ENCODE peak calls at places on chromosomes 12 and 14, in nine cellular contexts. X is astrocyte, N is NCI-H82, V is NCI-H2081, W is GM23248, T is HuH-7.5, Q is breast epithelium, R is neural progenitor cell, Z is hippocampal formation. J is an unnamed sample.

GRCh38 chr12:6230321-6231110 is 30.3 kb downstream of the CD9 start:
- DNase-seq in Z (peak; percentile 96), T (no peak), W (peak; percentile 64), V (no peak), R (no peak), Q (peak; percentile 71), X (peak; percentile 59), N (peak; percentile 88), J (peak; percentile 62)

GRCh38 chr14:74613211-74613914 is 1.3 kb upstream of the LTBP2 start:
- DNase-seq in R (peak; percentile 50), W (no peak), Q (no peak), T (no peak), N (peak; percentile 33), Z (no peak), V (no peak), X (no peak), J (no peak)

GRCh38 chr12:4133029-4133428 is 140.5 kb upstream of the CCND2 start:
- DNase-seq in R (no peak), X (no peak), T (no peak), W (no peak), N (no peak), V (no peak), Q (no peak), Z (no peak), J (no peak)

GRCh38 chr12:57782243-57782607 is 362 bp upstream of the TSFM start:
- DNase-seq in R (no peak), N (no peak), X (no peak), T (no peak), Z (no peak), V (no peak), W (no peak), Q (no peak), J (no peak)

GRCh38 chr12:46664771-46665287 is 161.0 kb downstream of the SLC38A4 start:
- DNase-seq in T (peak; percentile 12), N (peak; percentile 56), W (peak; percentile 93), V (peak; percentile 22), Z (no peak), R (no peak), X (peak; percentile 89), Q (no peak), J (no peak)

GRCh38 chr14:42192659-42193425 is 586.2 kb downstream of the LRFN5 start:
- DNase-seq in N (no peak), Z (no peak), R (no peak), W (peak; percentile 99), T (no peak), V (no peak), Q (no peak), X (peak; percentile 91), J (no peak)

GRCh38 chr12:101634724-101635123 is 40.0 kb downstream of the MYBPC1 start:
- DNase-seq in V (no peak), Z (no peak), W (no peak), X (no peak), T (no peak), N (no peak), R (no peak), Q (no peak), J (no peak)

GRCh38 chr14:56995010-56995409 is 184.7 kb upstream of the OTX2 start:
- DNase-seq in R (no peak), Z (no peak), T (no peak), X (no peak), V (no peak), Q (no peak), N (no peak), W (no peak), J (no peak)

GRCh38 chr12:52701281-52701680 is 2.0 kb downstream of the KRT77 start:
- DNase-seq in T (no peak), W (no peak), Z (no peak), X (no peak), Q (no peak), R (no peak), N (no peak), V (no peak), J (no peak)

GRCh38 chr12:127191124-127191523 is 1075.8 kb upstream of the TMEM132C start:
- DNase-seq in T (no peak), W (peak; percentile 84), R (no peak), V (no peak), N (no peak), Z (no peak), Q (no peak), X (peak; percentile 84), J (no peak)

GRCh38 chr12:104515899-104516298 is 59.2 kb downstream of the CHST11 start:
- DNase-seq in X (no peak), V (no peak), Z (no peak), T (no peak), W (no peak), N (no peak), Q (no peak), R (no peak), J (no peak)

GRCh38 chr14:85243306-85243705 is 286.6 kb upstream of the FLRT2 start:
- DNase-seq in X (no peak), R (no peak), Z (peak; percentile 27), N (no peak), T (no peak), W (no peak), V (no peak), Q (no peak), J (no peak)

GRCh38 chr14:91858536-91859275 is 8.6 kb downstream of the TC2N start:
- DNase-seq in T (peak; percentile 31), R (no peak), X (no peak), W (peak; percentile 78), Z (no peak), N (peak; percentile 20), V (no peak), Q (no peak), J (no peak)

GRCh38 chr12:90653051-90653450 is 301.9 kb downstream of the CCER1 start:
- DNase-seq in T (no peak), X (peak; percentile 13), V (no peak), Q (no peak), Z (no peak), W (peak; percentile 84), N (no peak), R (no peak), J (no peak)

GRCh38 chr12:52867636-52868035 is 18.8 kb upstream of the KRT78 start:
- DNase-seq in T (no peak), Q (no peak), V (no peak), Z (no peak), W (peak; percentile 15), X (no peak), N (peak; percentile 24), R (no peak), J (no peak)

GRCh38 chr14:95953111-95953724 is 76.6 kb downstream of the TUNAR start:
- DNase-seq in X (no peak), W (peak; percentile 35), V (no peak), N (no peak), T (no peak), Z (no peak), Q (no peak), R (peak; percentile 89), J (no peak)

GRCh38 chr12:56188786-56189335 is 422 bp downstream of the SMARCC2 start:
- DNase-seq in R (peak; percentile 84), Z (no peak), V (no peak), T (peak; percentile 49), W (peak; percentile 36), X (no peak), N (peak; percentile 81), Q (no peak), J (peak; percentile 55)

GRCh38 chr14:96235426-96235825 is 20.6 kb upstream of the BDKRB1 start:
- DNase-seq in X (no peak), R (no peak), T (no peak), Z (no peak), N (no peak), V (no peak), W (no peak), Q (no peak), J (no peak)

GRCh38 chr12:131142891-131143637 is 189.4 kb downstream of the ADGRD1 start:
- DNase-seq in R (no peak), N (no peak), V (no peak), T (no peak), Q (no peak), X (no peak), Z (no peak), W (no peak), J (no peak)

GRCh38 chr12:117494833-117495714 is 133.6 kb upstream of the NOS1 start:
- DNase-seq in Q (no peak), T (no peak), X (no peak), W (no peak), V (peak; percentile 7), N (peak; percentile 78), R (peak; percentile 13), Z (no peak), J (no peak)

GRCh38 chr12:58443981-58444371 is 476.3 kb downstream of the LRIG3 start:
- DNase-seq in X (peak; percentile 88), T (no peak), V (no peak), N (no peak), R (no peak), W (no peak), Q (no peak), Z (no peak), J (peak; percentile 35)

GRCh38 chr12:28415755-28416154 is 225.5 kb downstream of the CCDC91 start:
- DNase-seq in Q (no peak), V (no peak), W (peak; percentile 89), N (no peak), T (no peak), X (peak; percentile 93), Z (no peak), R (no peak), J (no peak)

GRCh38 chr12:238116-238515 is 24.2 kb upstream of the SLC6A12 start:
- DNase-seq in N (no peak), V (no peak), T (no peak), Q (no peak), W (no peak), Z (no peak), R (no peak), X (no peak), J (no peak)

GRCh38 chr12:88720231-88720630 is 140.0 kb upstream of the KITLG start:
- DNase-seq in Q (no peak), X (no peak), W (no peak), R (no peak), N (no peak), T (no peak), V (no peak), Z (no peak), J (no peak)

GRCh38 chr14:96221841-96222240 is 17.2 kb downstream of the BDKRB2 start:
- DNase-seq in Q (no peak), N (no peak), V (no peak), T (no peak), X (no peak), W (no peak), Z (no peak), R (no peak), J (no peak)

GRCh38 chr14:54778618-54779017 is 124.0 kb downstream of the GCH1 start:
- DNase-seq in N (no peak), Q (no peak), R (no peak), T (no peak), Z (no peak), V (no peak), X (no peak), W (no peak), J (no peak)

GRCh38 chr12:15852383-15852782 is 29.8 kb upstream of the STRAP start:
- DNase-seq in V (no peak), N (no peak), T (no peak), X (no peak), Z (no peak), W (peak; percentile 82), Q (no peak), R (no peak), J (no peak)

GRCh38 chr14:20757963-20758362 is 10.2 kb upstream of the EDDM3B start:
- DNase-seq in Q (no peak), T (no peak), Z (no peak), W (no peak), V (no peak), R (peak; percentile 25), N (no peak), X (no peak), J (no peak)

J was measured in WERI-Rb-1.